ENCODE peak calls at places on chromosomes 13 and 19, in six cellular contexts. T is NCI-H345; Q is RWPE1; B is stimulated activated CD8-positive, alpha-beta memory T cell treated with anti-CD3 and anti-CD28 coated beads, Interleukin-7, amount 100 ng/mL, for 1 hour; C is lung; W is HEK293T. G is an unnamed sample.

GRCh38 chr19:46745521-46746280 is at the start of gene FKRP:
- DNase-seq in T (peak), Q (no peak), B (no peak), C (no peak), W (peak), G (peak)

GRCh38 chr13:99821741-99822140 is 149.8 kb downstream of the ZIC5 start:
- DNase-seq in T (no peak), Q (no peak), B (no peak), C (no peak), W (no peak), G (no peak)

GRCh38 chr19:38877781-38878574 is at the start of gene RINL:
- DNase-seq in T (peak), Q (no peak), B (peak), C (no peak), W (no peak), G (peak)

GRCh38 chr19:2624537-2625091 is 77.9 kb downstream of the GNG7 start:
- DNase-seq in T (no peak), Q (no peak), B (no peak), C (no peak), W (peak), G (peak)

GRCh38 chr19:46602392-46603194 is 1.5 kb downstream of the CALM3 start:
- DNase-seq in T (no peak), Q (no peak), B (no peak), C (no peak), W (peak), G (no peak)

GRCh38 chr13:72983085-72983768 is 75.6 kb upstream of the KLF5 start:
- DNase-seq in T (no peak), Q (no peak), B (no peak), C (peak), W (no peak), G (peak)

GRCh38 chr19:49850221-49850486 is 805 bp upstream of the PTOV1 start:
- DNase-seq in T (no peak), Q (no peak), B (no peak), C (no peak), W (no peak), G (no peak)

GRCh38 chr13:91046715-91047327 is 300.7 kb upstream of the MIR17HG start:
- DNase-seq in T (no peak), Q (no peak), B (no peak), C (no peak), W (peak), G (no peak)

GRCh38 chr19:47523473-47523872 is 8.6 kb upstream of the NAPA start:
- DNase-seq in T (peak), Q (no peak), B (no peak), C (no peak), W (no peak), G (no peak)

GRCh38 chr19:4707956-4708650 is 15.5 kb downstream of the DPP9 start:
- DNase-seq in T (no peak), Q (no peak), B (no peak), C (no peak), W (no peak), G (peak)

GRCh38 chr19:811511-812048 is 10.2 kb downstream of the PLPPR3 start:
- DNase-seq in T (no peak), Q (no peak), B (no peak), C (no peak), W (no peak), G (no peak)